ENCODE peak calls at places on chromosomes 2 and 18, in four cellular contexts. J is RWPE1, O is esophagus squamous epithelium, E is GM13977. L is an unnamed sample.

GRCh38 chr2:21251216-21251971 is 127.6 kb downstream of the TDRD15 start:
- DNase-seq in J (no peak), O (no peak), E (no peak), L (no peak)

GRCh38 chr2:13230221-13230620 is 513.5 kb downstream of the TRIB2 start:
- DNase-seq in J (no peak), O (no peak), E (no peak), L (no peak)

GRCh38 chr2:8413589-8414135 is 268.2 kb upstream of the ID2 start:
- DNase-seq in J (no peak), O (no peak), E (no peak), L (no peak)

GRCh38 chr2:160377204-160377995 is 116.2 kb downstream of the RBMS1 start:
- DNase-seq in J (no peak), O (no peak), E (no peak), L (no peak)

GRCh38 chr18:3903341-3903740 is 453.4 kb downstream of the TGIF1 start:
- DNase-seq in J (peak; percentile 69), O (no peak), E (no peak), L (no peak)

GRCh38 chr2:10331033-10331701 is 28.5 kb downstream of the HPCAL1 start:
- DNase-seq in J (no peak), O (no peak), E (peak; percentile 50), L (no peak)

GRCh38 chr2:180240774-180241173 is 233.7 kb upstream of the CWC22 start:
- DNase-seq in J (peak; percentile 17), O (no peak), E (no peak), L (no peak)

GRCh38 chr2:143732076-143732475 is 602.9 kb downstream of the ARHGAP15 start:
- DNase-seq in J (peak; percentile 56), O (no peak), E (no peak), L (no peak)

GRCh38 chr2:191950132-191950885 is 103.4 kb upstream of the CAVIN2 start:
- DNase-seq in J (no peak), O (no peak), E (no peak), L (no peak)

GRCh38 chr2:230668184-230668938 is 44.3 kb upstream of the CAB39 start:
- DNase-seq in J (peak; percentile 51), O (no peak), E (peak; percentile 68), L (no peak)

GRCh38 chr2:219003267-219003634 is 10.0 kb upstream of the CRYBA2 start:
- DNase-seq in J (no peak), O (no peak), E (no peak), L (no peak)

GRCh38 chr2:66490588-66491001 is 55.7 kb downstream of the MEIS1 start:
- DNase-seq in J (no peak), O (no peak), E (no peak), L (no peak)

GRCh38 chr2:80304522-80304878 is at the start of gene LRRTM1:
- DNase-seq in J (peak; percentile 1), O (no peak), E (peak; percentile 42), L (peak; percentile 58)

GRCh38 chr2:221570321-221571107 is 1.6 kb downstream of the EPHA4 start:
- DNase-seq in J (no peak), O (no peak), E (no peak), L (no peak)

GRCh38 chr2:175690113-175690716 is 311.9 kb downstream of the LNPK start:
- DNase-seq in J (peak; percentile 18), O (no peak), E (peak; percentile 28), L (no peak)

GRCh38 chr2:54903736-54904554 is 146.3 kb downstream of the RTN4 start:
- DNase-seq in J (peak; percentile 98), O (no peak), E (no peak), L (no peak)

GRCh38 chr2:70010222-70011111 is 49.0 kb upstream of the ASPRV1 start:
- DNase-seq in J (peak; percentile 26), O (no peak), E (no peak), L (no peak)

GRCh38 chr2:10109311-10109710 is 13.2 kb upstream of the RRM2 start:
- DNase-seq in J (no peak), O (no peak), E (no peak), L (no peak)

GRCh38 chr2:212777020-212777491 is 238.5 kb upstream of the ERBB4 start:
- DNase-seq in J (peak; percentile 30), O (no peak), E (peak; percentile 28), L (no peak)

GRCh38 chr2:120317180-120317533 is 28.8 kb upstream of the INHBB start:
- DNase-seq in J (no peak), O (no peak), E (no peak), L (no peak)

GRCh38 chr2:23944527-23944926 is 4.3 kb downstream of the UBXN2A start:
- DNase-seq in J (no peak), O (no peak), E (no peak), L (no peak)

GRCh38 chr18:68733693-68734092 is 18.8 kb upstream of the TMX3 start:
- DNase-seq in J (no peak), O (no peak), E (no peak), L (no peak)

GRCh38 chr18:35264409-35264808 is 23.6 kb downstream of the ZNF397 start:
- DNase-seq in J (no peak), O (no peak), E (no peak), L (no peak)

GRCh38 chr2:236634203-236634602 is 64.6 kb downstream of the ACKR3 start:
- DNase-seq in J (no peak), O (no peak), E (no peak), L (no peak)

GRCh38 chr2:24520175-24520574 is 29.1 kb downstream of the NCOA1 start:
- DNase-seq in J (no peak), O (no peak), E (no peak), L (no peak)

GRCh38 chr2:54608224-54608623 is 115.2 kb upstream of the EML6 start:
- DNase-seq in J (no peak), O (no peak), E (no peak), L (no peak)

GRCh38 chr2:212903413-212903812 is 248.0 kb downstream of the IKZF2 start:
- DNase-seq in J (no peak), O (no peak), E (no peak), L (no peak)

GRCh38 chr2:224838335-224838734 is 122.2 kb upstream of the CCDC195 start:
- DNase-seq in J (no peak), O (no peak), E (no peak), L (no peak)

GRCh38 chr18:31723998-31724711 is 36.5 kb downstream of the SLC25A52 start:
- DNase-seq in J (no peak), O (no peak), E (peak; percentile 34), L (no peak)

GRCh38 chr2:66574701-66575624 is 140.0 kb downstream of the MEIS1 start:
- DNase-seq in J (peak; percentile 87), O (no peak), E (peak; percentile 39), L (peak; percentile 72)

GRCh38 chr2:236600892-236601291 is 31.3 kb downstream of the ACKR3 start:
- DNase-seq in J (peak; percentile 48), O (no peak), E (no peak), L (no peak)

GRCh38 chr2:153477641-153478288 is 797 bp downstream of the RPRM start:
- DNase-seq in J (no peak), O (no peak), E (no peak), L (peak; percentile 47)

GRCh38 chr2:38074775-38075435 is 1.0 kb downstream of the CYP1B1 start:
- DNase-seq in J (no peak), O (no peak), E (peak; percentile 39), L (no peak)

GRCh38 chr2:27428213-27428977 is at the start of gene NRBP1:
- DNase-seq in J (peak; percentile 88), O (peak; percentile 37), E (peak; percentile 96), L (peak; percentile 85)
- TF ChIP-seq CTCF in J (no peak), O (no peak), E (peak; percentile 13), L (no peak)

GRCh38 chr2:198662916-198663315 is 794.8 kb downstream of the SATB2 start:
- DNase-seq in J (no peak), O (no peak), E (no peak), L (no peak)

GRCh38 chr2:198660491-198660890 is 797.2 kb downstream of the SATB2 start:
- DNase-seq in J (no peak), O (no peak), E (no peak), L (no peak)

GRCh38 chr2:198656869-198657268 is 800.9 kb downstream of the SATB2 start:
- DNase-seq in J (no peak), O (no peak), E (no peak), L (no peak)

GRCh38 chr2:198659471-198659870 is 798.3 kb downstream of the SATB2 start:
- DNase-seq in J (no peak), O (no peak), E (no peak), L (no peak)

GRCh38 chr2:198657520-198658121 is 800.1 kb downstream of the SATB2 start:
- DNase-seq in J (peak; percentile 12), O (no peak), E (peak; percentile 7), L (no peak)
- TF ChIP-seq CTCF in J (peak; percentile 32), O (no peak), E (peak; percentile 56), L (peak; percentile 67)

GRCh38 chr2:71130325-71131260 is at the start of gene MPHOSPH10:
- DNase-seq in J (peak; percentile 83), O (peak; percentile 64), E (peak; percentile 84), L (peak; percentile 74)
- TF ChIP-seq CTCF in J (no peak), O (no peak), E (no peak), L (no peak)

GRCh38 chr2:128313076-128313836 is 5.4 kb downstream of the HS6ST1 start:
- DNase-seq in J (no peak), O (no peak), E (no peak), L (peak; percentile 41)
- TF ChIP-seq CTCF in J (peak; percentile 23), O (peak; percentile 23), E (no peak), L (peak; percentile 41)

GRCh38 chr18:25351280-25351772 is 640 bp downstream of the ZNF521 start:
- DNase-seq in J (no peak), O (no peak), E (no peak), L (no peak)

GRCh38 chr18:25350561-25351201 is 1.3 kb downstream of the ZNF521 start:
- DNase-seq in J (no peak), O (no peak), E (peak; percentile 68), L (peak; percentile 63)

GRCh38 chr18:25353080-25353479 is 1.1 kb upstream of the ZNF521 start:
- DNase-seq in J (no peak), O (no peak), E (no peak), L (no peak)

GRCh38 chr18:25352629-25353005 is 651 bp upstream of the ZNF521 start:
- DNase-seq in J (no peak), O (no peak), E (no peak), L (no peak)

GRCh38 chr18:25351773-25352628 is at the start of gene ZNF521:
- DNase-seq in J (peak; percentile 17), O (peak; percentile 11), E (peak; percentile 85), L (peak; percentile 67)
- TF ChIP-seq CTCF in J (no peak), O (no peak), E (no peak), L (no peak)

GRCh38 chr2:110818767-110819481 is 86.6 kb downstream of the ACOXL start:
- DNase-seq in J (no peak), O (no peak), E (no peak), L (no peak)
- TF ChIP-seq CTCF in J (no peak), O (no peak), E (peak; percentile 21), L (no peak)

GRCh38 chr2:118492335-118492734 is 355.1 kb downstream of the EN1 start:
- DNase-seq in J (no peak), O (no peak), E (no peak), L (no peak)
- TF ChIP-seq CTCF in J (no peak), O (peak; percentile 12), E (no peak), L (peak; percentile 55)

DNA sequence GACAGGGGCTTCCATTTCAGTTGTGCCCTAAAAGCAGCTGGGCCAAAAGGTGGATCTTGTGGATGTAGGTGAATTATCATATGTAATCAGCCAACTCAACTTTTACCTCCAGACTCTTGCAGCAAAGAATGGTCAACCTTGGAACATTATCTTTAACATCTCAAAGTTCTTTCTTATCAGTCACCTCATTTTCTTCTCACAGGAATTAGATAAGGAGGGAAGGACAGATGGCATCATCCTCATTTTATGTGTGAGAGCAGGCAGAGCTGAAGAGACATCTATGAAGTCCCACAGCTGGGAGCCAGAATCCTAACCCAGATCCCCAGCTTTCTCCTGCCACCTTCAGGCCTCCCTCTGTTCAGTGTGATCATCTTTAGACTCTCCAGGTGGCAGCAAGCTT is 182.1 kb downstream of the MGAT5 start:
- DNase-seq in J (no peak), O (no peak), E (no peak), L (no peak)
- TF ChIP-seq CTCF in J (no peak), O (no peak), E (no peak), L (no peak)